ENCODE peak calls at places on chromosomes 12 and 14, in seven cellular contexts. One of them, this sample, is unnamed.

GRCh38 chr12:11896530-11896929 is 174.2 kb upstream of the BCL2L14 start:
- DNase-seq in aorta: no peak
- DNase-seq in GM23248: no peak
- DNase-seq in HAP-1: no peak
- DNase-seq in cardiac muscle cell: no peak
- DNase-seq in small intestine: no peak
- DNase-seq in stomach: no peak
- DNase-seq in this sample: no peak

GRCh38 chr12:97535582-97535981 is 73.0 kb downstream of the RMST start:
- DNase-seq in aorta: no peak
- DNase-seq in GM23248: no peak
- DNase-seq in HAP-1: no peak
- DNase-seq in cardiac muscle cell: peak; percentile 6
- DNase-seq in small intestine: no peak
- DNase-seq in stomach: no peak
- DNase-seq in this sample: no peak

GRCh38 chr12:12745576-12746211 is 28.5 kb downstream of the CDKN1B start:
- DNase-seq in aorta: no peak
- DNase-seq in GM23248: no peak
- DNase-seq in HAP-1: no peak
- DNase-seq in cardiac muscle cell: no peak
- DNase-seq in small intestine: no peak
- DNase-seq in stomach: no peak
- DNase-seq in this sample: no peak

GRCh38 chr12:13900718-13901117 is 80.7 kb downstream of the GRIN2B start:
- DNase-seq in aorta: no peak
- DNase-seq in GM23248: no peak
- DNase-seq in HAP-1: no peak
- DNase-seq in cardiac muscle cell: no peak
- DNase-seq in small intestine: peak; percentile 75
- DNase-seq in stomach: no peak
- DNase-seq in this sample: no peak

GRCh38 chr14:20714593-20715250 is 26.2 kb downstream of the ANG start:
- DNase-seq in aorta: peak; percentile 85
- DNase-seq in GM23248: peak; percentile 59
- DNase-seq in HAP-1: no peak
- DNase-seq in cardiac muscle cell: peak; percentile 91
- DNase-seq in small intestine: peak; percentile 45
- DNase-seq in stomach: peak; percentile 91
- DNase-seq in this sample: peak; percentile 82

GRCh38 chr12:58530421-58531067 is 389.8 kb downstream of the LRIG3 start:
- DNase-seq in aorta: no peak
- DNase-seq in GM23248: peak; percentile 83
- DNase-seq in HAP-1: no peak
- DNase-seq in cardiac muscle cell: peak; percentile 69
- DNase-seq in small intestine: no peak
- DNase-seq in stomach: no peak
- DNase-seq in this sample: no peak

GRCh38 chr12:43501705-43502104 is 50.3 kb downstream of the ADAMTS20 start:
- DNase-seq in aorta: no peak
- DNase-seq in GM23248: peak; percentile 55
- DNase-seq in HAP-1: peak; percentile 25
- DNase-seq in cardiac muscle cell: peak; percentile 32
- DNase-seq in small intestine: no peak
- DNase-seq in stomach: no peak
- DNase-seq in this sample: no peak

GRCh38 chr12:14272954-14273910 is 92.2 kb upstream of the ATF7IP start:
- DNase-seq in aorta: no peak
- DNase-seq in GM23248: no peak
- DNase-seq in HAP-1: no peak
- DNase-seq in cardiac muscle cell: no peak
- DNase-seq in small intestine: no peak
- DNase-seq in stomach: no peak
- DNase-seq in this sample: no peak

DNA sequence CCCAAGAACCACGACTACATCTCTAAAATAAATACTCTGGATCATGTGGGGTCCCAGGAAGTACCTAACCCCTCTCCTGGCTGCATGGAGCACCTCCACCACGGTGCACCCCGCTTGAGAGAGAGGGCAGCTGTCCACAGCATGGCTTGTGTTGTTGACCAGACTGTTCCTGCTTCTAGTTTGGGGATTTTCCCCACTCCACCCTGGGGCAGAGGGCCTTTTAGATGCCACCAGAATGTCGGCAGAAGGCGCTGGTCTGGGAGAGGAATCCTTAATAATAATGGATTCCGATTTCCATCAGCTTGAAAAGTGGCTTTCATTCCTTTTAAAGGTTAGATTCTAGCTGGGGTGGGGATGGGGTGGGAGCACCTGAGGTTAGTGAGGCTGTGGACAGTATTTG is 1.7 kb downstream of the ESRRB start:
- DNase-seq in aorta: no peak
- DNase-seq in GM23248: no peak
- DNase-seq in HAP-1: no peak
- DNase-seq in cardiac muscle cell: no peak
- DNase-seq in small intestine: no peak
- DNase-seq in stomach: no peak
- DNase-seq in this sample: no peak
- H3K27me3 ChIP-seq in aorta: no peaks in the 10 kb centered on the region
- H3K27me3 ChIP-seq in GM23248: peaks cover 63% of the 10 kb centered on the region
- H3K27me3 ChIP-seq in HAP-1: peaks cover 84% of the 10 kb centered on the region
- H3K27me3 ChIP-seq in cardiac muscle cell: peaks cover 91% of the 10 kb centered on the region
- H3K27me3 ChIP-seq in small intestine: peaks cover 10% of the 10 kb centered on the region
- H3K27me3 ChIP-seq in stomach: peaks cover 100% of the 10 kb centered on the region
- H3K27me3 ChIP-seq in this sample: peaks cover 32% of the 10 kb centered on the region

DNA sequence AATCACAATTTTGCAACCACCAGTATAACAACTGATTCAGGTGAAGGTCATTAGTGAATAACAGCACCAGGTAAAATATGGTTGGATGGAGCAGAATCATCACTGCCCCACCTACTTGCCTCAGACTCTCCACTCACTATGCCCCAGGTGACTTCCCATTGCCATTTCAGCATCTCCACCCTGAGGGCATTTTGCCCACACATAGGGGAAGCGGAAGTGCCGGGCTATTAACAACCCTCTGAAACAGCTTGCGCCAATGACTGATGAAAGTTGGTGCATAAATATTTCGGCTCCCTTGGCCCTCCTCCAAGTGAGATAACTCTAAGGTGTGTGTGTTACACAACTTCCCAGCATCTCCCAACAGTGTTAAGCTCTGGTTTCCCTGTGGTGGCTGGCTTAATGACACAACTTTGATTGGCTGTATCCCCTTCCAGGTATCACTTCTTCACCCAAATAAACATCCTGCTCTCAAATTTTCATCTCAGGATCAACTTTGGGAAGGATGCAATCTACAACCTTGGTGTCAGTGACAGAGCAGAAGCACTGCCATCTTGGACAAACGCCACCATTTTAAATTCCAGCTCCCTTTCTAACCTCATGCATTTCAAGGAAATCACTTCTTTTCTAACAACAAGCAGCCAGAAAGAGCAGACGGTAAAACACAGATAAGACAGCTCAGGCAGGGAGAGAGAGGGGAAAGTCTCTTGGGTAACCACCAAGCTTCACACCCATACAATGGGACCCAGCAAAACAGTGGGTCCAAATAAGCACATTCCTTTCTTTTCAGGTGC is 73.6 kb upstream of the PPP2R5C start:
- DNase-seq in aorta: no peak
- DNase-seq in GM23248: no peak
- DNase-seq in HAP-1: no peak
- DNase-seq in cardiac muscle cell: no peak
- DNase-seq in small intestine: peak; percentile 20
- DNase-seq in stomach: no peak
- DNase-seq in this sample: no peak
- H3K27me3 ChIP-seq in aorta: no peaks in the 10 kb centered on the region
- H3K27me3 ChIP-seq in GM23248: peaks cover 14% of the 10 kb centered on the region
- H3K27me3 ChIP-seq in HAP-1: peaks cover 14% of the 10 kb centered on the region
- H3K27me3 ChIP-seq in cardiac muscle cell: peaks cover 43% of the 10 kb centered on the region
- H3K27me3 ChIP-seq in small intestine: no peaks in the 10 kb centered on the region
- H3K27me3 ChIP-seq in stomach: peaks cover 39% of the 10 kb centered on the region
- H3K27me3 ChIP-seq in this sample: no peaks in the 10 kb centered on the region

GRCh38 chr14:66070542-66071319 is 415.4 kb upstream of the CCDC196 start:
- DNase-seq in aorta: no peak
- DNase-seq in GM23248: peak; percentile 29
- DNase-seq in HAP-1: peak; percentile 49
- DNase-seq in cardiac muscle cell: peak; percentile 44
- DNase-seq in small intestine: peak; percentile 40
- DNase-seq in stomach: peak; percentile 62
- DNase-seq in this sample: no peak

GRCh38 chr14:66074546-66074945 is 411.6 kb upstream of the CCDC196 start:
- DNase-seq in aorta: no peak
- DNase-seq in GM23248: no peak
- DNase-seq in HAP-1: no peak
- DNase-seq in cardiac muscle cell: no peak
- DNase-seq in small intestine: no peak
- DNase-seq in stomach: no peak
- DNase-seq in this sample: no peak

GRCh38 chr14:66076166-66076565 is 410.0 kb upstream of the CCDC196 start:
- DNase-seq in aorta: no peak
- DNase-seq in GM23248: no peak
- DNase-seq in HAP-1: no peak
- DNase-seq in cardiac muscle cell: no peak
- DNase-seq in small intestine: no peak
- DNase-seq in stomach: no peak
- DNase-seq in this sample: no peak

GRCh38 chr14:66069830-66070541 is 416.2 kb upstream of the CCDC196 start:
- DNase-seq in aorta: no peak
- DNase-seq in GM23248: peak; percentile 36
- DNase-seq in HAP-1: no peak
- DNase-seq in cardiac muscle cell: no peak
- DNase-seq in small intestine: no peak
- DNase-seq in stomach: no peak
- DNase-seq in this sample: no peak

DNA sequence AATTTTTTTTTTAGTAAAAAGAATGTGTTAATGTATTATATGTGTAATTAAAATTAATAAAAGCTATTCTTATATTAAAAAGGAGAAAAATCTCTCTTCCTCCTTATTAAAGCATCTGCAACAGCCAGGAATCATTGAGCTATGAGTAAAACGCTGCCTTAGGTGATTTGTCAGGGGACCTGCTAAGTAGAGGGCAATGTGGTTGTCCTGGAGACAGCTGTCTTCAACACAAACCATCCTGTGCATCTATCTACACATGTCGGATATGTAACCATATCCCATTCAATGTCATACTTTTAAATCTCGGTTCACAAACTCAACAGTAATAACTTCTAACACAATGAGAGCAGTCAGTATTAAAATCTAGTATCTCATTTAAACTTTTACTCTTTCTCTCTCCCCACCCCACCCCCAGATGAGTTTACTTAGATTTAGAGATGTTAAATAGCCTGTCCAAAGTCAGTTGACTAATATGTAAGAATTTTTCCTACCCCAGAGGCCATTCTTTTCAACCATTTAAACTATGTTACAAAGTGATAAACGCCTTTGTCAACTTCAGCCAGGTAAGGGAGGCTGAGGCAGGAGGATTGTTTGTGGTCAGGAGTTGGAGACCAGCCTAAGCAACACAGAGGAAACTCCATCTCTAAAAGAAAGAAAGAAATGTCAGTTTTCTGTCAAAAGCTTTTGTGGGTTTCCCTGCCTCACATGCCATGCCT is 413.8 kb upstream of the CCDC196 start:
- DNase-seq in aorta: no peak
- DNase-seq in GM23248: no peak
- DNase-seq in HAP-1: no peak
- DNase-seq in cardiac muscle cell: no peak
- DNase-seq in small intestine: no peak
- DNase-seq in stomach: no peak
- DNase-seq in this sample: no peak
- H3K27me3 ChIP-seq in aorta: no peaks in the 10 kb centered on the region
- H3K27me3 ChIP-seq in GM23248: no peaks in the 10 kb centered on the region
- H3K27me3 ChIP-seq in HAP-1: peaks cover 4% of the 10 kb centered on the region
- H3K27me3 ChIP-seq in cardiac muscle cell: no peaks in the 10 kb centered on the region
- H3K27me3 ChIP-seq in small intestine: no peaks in the 10 kb centered on the region
- H3K27me3 ChIP-seq in stomach: no peaks in the 10 kb centered on the region
- H3K27me3 ChIP-seq in this sample: no peaks in the 10 kb centered on the region

GRCh38 chr12:63301311-63301710 is 150.3 kb upstream of the AVPR1A start:
- DNase-seq in aorta: no peak
- DNase-seq in GM23248: peak; percentile 13
- DNase-seq in HAP-1: no peak
- DNase-seq in cardiac muscle cell: no peak
- DNase-seq in small intestine: no peak
- DNase-seq in stomach: no peak
- DNase-seq in this sample: no peak
- H3K27me3 ChIP-seq in aorta: no peaks in the 10 kb centered on the region
- H3K27me3 ChIP-seq in GM23248: no peaks in the 10 kb centered on the region
- H3K27me3 ChIP-seq in HAP-1: no peaks in the 10 kb centered on the region
- H3K27me3 ChIP-seq in cardiac muscle cell: no peaks in the 10 kb centered on the region
- H3K27me3 ChIP-seq in small intestine: no peaks in the 10 kb centered on the region
- H3K27me3 ChIP-seq in stomach: no peaks in the 10 kb centered on the region
- H3K27me3 ChIP-seq in this sample: peaks cover 2% of the 10 kb centered on the region